ENCODE peak calls at places on chromosomes 5 and 9, in five cellular contexts. S is HAP-1, P is heart left ventricle, X is IMR-90, H is heart right ventricle. L is an unnamed sample.

GRCh38 chr9:126471084-126471611 is 142.6 kb upstream of the LMX1B start:
- DNase-seq in P (peak; percentile 87), S (no peak), X (peak; percentile 52), H (peak; percentile 55), L (no peak)

GRCh38 chr5:597871-598563 is 14.1 kb upstream of the CEP72 start:
- DNase-seq in P (no peak), H (no peak), S (no peak), X (no peak), L (no peak)

GRCh38 chr9:137380606-137381005 is 42.4 kb downstream of the EXD3 start:
- DNase-seq in H (no peak), X (no peak), S (no peak), P (no peak), L (no peak)

GRCh38 chr9:6895754-6896153 is 138.0 kb downstream of the KDM4C start:
- DNase-seq in X (no peak), H (no peak), S (no peak), P (no peak), L (no peak)

GRCh38 chr5:8500426-8500825 is 631.5 kb downstream of the MTRR start:
- DNase-seq in S (no peak), X (peak; percentile 20), H (no peak), P (no peak), L (no peak)

GRCh38 chr5:174692381-174692780 is 32.0 kb upstream of the MSX2 start:
- DNase-seq in H (no peak), S (no peak), P (no peak), X (no peak), L (no peak)

GRCh38 chr5:80082731-80083114 is 47.6 kb downstream of the THBS4 start:
- DNase-seq in P (peak; percentile 88), H (peak; percentile 77), S (peak; percentile 89), X (peak; percentile 70), L (peak; percentile 61)

GRCh38 chr5:11584008-11584407 is 320.2 kb downstream of the CTNND2 start:
- DNase-seq in H (no peak), X (no peak), S (no peak), P (no peak), L (no peak)

GRCh38 chr9:4994166-4994890 is 9.3 kb downstream of the JAK2 start:
- DNase-seq in S (peak; percentile 62), P (no peak), H (no peak), X (no peak), L (no peak)

GRCh38 chr5:126369995-126370731 is 53.0 kb upstream of the GRAMD2B start:
- DNase-seq in H (no peak), X (peak; percentile 23), P (no peak), S (no peak), L (no peak)

GRCh38 chr9:962023-962422 is 14.4 kb upstream of the DMRT3 start:
- DNase-seq in H (no peak), X (peak; percentile 36), S (no peak), P (no peak), L (no peak)

GRCh38 chr5:167642779-167643517 is 648.5 kb upstream of the WWC1 start:
- DNase-seq in P (no peak), H (no peak), X (peak; percentile 92), S (no peak), L (no peak)

GRCh38 chr9:34139477-34140146 is 13.1 kb upstream of the DCAF12 start:
- DNase-seq in P (no peak), S (no peak), H (no peak), X (peak; percentile 91), L (no peak)

GRCh38 chr5:139644001-139644456 is 4.1 kb upstream of the CXXC5 start:
- DNase-seq in H (no peak), P (no peak), X (no peak), S (no peak), L (no peak)

GRCh38 chr9:94600258-94600657 is 6.6 kb upstream of the FBP2 start:
- DNase-seq in S (no peak), P (no peak), H (no peak), X (no peak), L (no peak)

GRCh38 chr5:1746371-1747078 is 53.1 kb downstream of the MRPL36 start:
- DNase-seq in P (peak; percentile 48), H (no peak), S (no peak), X (no peak), L (no peak)

GRCh38 chr9:74773886-74774479 is 113.7 kb downstream of the TRPM6 start:
- DNase-seq in H (peak; percentile 65), S (peak; percentile 80), X (peak; percentile 73), P (peak; percentile 75), L (peak; percentile 41)

GRCh38 chr9:129458155-129458661 is 162.7 kb downstream of the C9orf50 start:
- DNase-seq in P (no peak), H (peak; percentile 61), X (no peak), S (no peak), L (no peak)

GRCh38 chr9:133246507-133247390 is 28.3 kb downstream of the ABO start:
- DNase-seq in H (no peak), S (no peak), P (no peak), X (no peak), L (no peak)

GRCh38 chr5:418681-419121 is 24.3 kb upstream of the EXOC3 start:
- DNase-seq in S (no peak), P (peak; percentile 33), H (no peak), X (peak; percentile 61), L (no peak)

GRCh38 chr5:73709536-73710129 is 83.6 kb downstream of the ARHGEF28 start:
- DNase-seq in P (no peak), S (peak; percentile 14), X (peak; percentile 45), H (no peak), L (no peak)

GRCh38 chr5:171776747-171777419 is 8.7 kb upstream of the SMIM23 start:
- DNase-seq in S (no peak), P (no peak), H (no peak), X (peak; percentile 34), L (no peak)

GRCh38 chr9:96062854-96063253 is 187.4 kb downstream of the ERCC6L2 start:
- DNase-seq in H (no peak), P (no peak), S (no peak), X (no peak), L (no peak)

GRCh38 chr9:111891910-111892499 is 4.6 kb upstream of the UGCG start:
- DNase-seq in H (no peak), X (no peak), S (no peak), P (no peak), L (no peak)

GRCh38 chr5:169225830-169226356 is 75.0 kb downstream of the SLIT3 start:
- DNase-seq in S (no peak), P (no peak), X (no peak), H (no peak), L (no peak)

GRCh38 chr5:146441896-146442295 is 5.2 kb upstream of the TCERG1 start:
- DNase-seq in H (no peak), P (no peak), X (peak; percentile 36), S (no peak), L (no peak)

GRCh38 chr5:145834554-145834916 is 607 bp downstream of the PRELID2 start:
- DNase-seq in X (no peak), H (no peak), P (no peak), S (no peak), L (no peak)

GRCh38 chr9:108869092-108869725 is 7.1 kb downstream of the ACTL7A start:
- DNase-seq in S (no peak), P (no peak), X (peak; percentile 36), H (no peak), L (no peak)

GRCh38 chr5:119275873-119276214 is 80.0 kb upstream of the TNFAIP8 start:
- DNase-seq in P (no peak), H (no peak), X (no peak), S (no peak), L (no peak)

GRCh38 chr5:120146787-120147186 is 317.3 kb upstream of the PRR16 start:
- DNase-seq in S (no peak), X (peak; percentile 73), H (no peak), P (no peak), L (no peak)

GRCh38 chr9:76835571-76836283 is 70.2 kb downstream of the PRUNE2 start:
- DNase-seq in S (no peak), H (no peak), P (no peak), X (peak; percentile 87), L (no peak)

GRCh38 chr5:24817966-24818365 is 173.2 kb upstream of the CDH10 start:
- DNase-seq in S (no peak), X (no peak), H (no peak), P (no peak), L (no peak)

GRCh38 chr9:121714075-121714705 is 62.8 kb downstream of the DAB2IP start:
- DNase-seq in S (no peak), X (no peak), H (no peak), P (no peak), L (no peak)

GRCh38 chr9:121708768-121709488 is 57.5 kb downstream of the DAB2IP start:
- DNase-seq in P (no peak), S (peak; percentile 49), H (peak; percentile 30), X (no peak), L (no peak)

GRCh38 chr9:121713400-121714070 is 62.1 kb downstream of the DAB2IP start:
- DNase-seq in P (no peak), S (no peak), X (no peak), H (no peak), L (no peak)

GRCh38 chr9:121709798-121710197 is 58.4 kb downstream of the DAB2IP start:
- DNase-seq in P (no peak), X (peak; percentile 27), S (no peak), H (peak; percentile 29), L (no peak)

DNA sequence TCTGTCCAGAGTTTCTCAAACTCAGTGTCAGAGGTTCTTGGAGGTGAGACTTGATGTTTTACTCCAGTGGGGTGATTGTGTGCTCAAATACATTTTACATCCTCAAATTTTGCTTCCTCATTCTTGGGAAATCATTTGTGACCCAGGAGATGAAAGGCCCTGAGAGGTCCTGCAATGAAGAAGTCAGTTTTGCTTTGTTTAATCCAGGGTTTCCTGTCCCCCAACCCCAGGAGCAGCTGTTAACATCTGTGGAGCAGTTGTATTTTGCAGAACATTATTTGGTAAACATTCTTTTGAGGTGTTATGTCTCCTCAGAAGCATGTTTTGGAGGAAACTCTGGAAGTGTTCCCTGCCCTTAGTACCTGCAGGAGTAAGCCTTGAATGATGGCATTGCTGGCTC is 59.8 kb downstream of the DAB2IP start:
- DNase-seq in X (no peak), H (no peak), P (no peak), S (no peak), L (no peak)
- H3K4me1 ChIP-seq in X (peaks cover 31% of the 10 kb centered on the region), H (peaks cover 92% of the 10 kb centered on the region), P (no peaks in the 10 kb centered on the region), S (no peaks in the 10 kb centered on the region), L (no peaks in the 10 kb centered on the region)

GRCh38 chr9:124749284-124749683 is 21.8 kb downstream of the NR6A1 start:
- DNase-seq in X (no peak), H (no peak), S (no peak), P (no peak), L (no peak)
- H3K4me1 ChIP-seq in X (peaks cover 10% of the 10 kb centered on the region), H (no peaks in the 10 kb centered on the region), S (peaks cover 36% of the 10 kb centered on the region), P (no peaks in the 10 kb centered on the region), L (peaks cover 1% of the 10 kb centered on the region)

GRCh38 chr5:131286400-131286715 is 22.5 kb downstream of the CDC42SE2 start:
- DNase-seq in P (no peak), S (no peak), H (no peak), X (no peak), L (no peak)
- H3K4me1 ChIP-seq in P (no peaks in the 10 kb centered on the region), S (no peaks in the 10 kb centered on the region), H (no peaks in the 10 kb centered on the region), X (no peaks in the 10 kb centered on the region), L (no peaks in the 10 kb centered on the region)

DNA sequence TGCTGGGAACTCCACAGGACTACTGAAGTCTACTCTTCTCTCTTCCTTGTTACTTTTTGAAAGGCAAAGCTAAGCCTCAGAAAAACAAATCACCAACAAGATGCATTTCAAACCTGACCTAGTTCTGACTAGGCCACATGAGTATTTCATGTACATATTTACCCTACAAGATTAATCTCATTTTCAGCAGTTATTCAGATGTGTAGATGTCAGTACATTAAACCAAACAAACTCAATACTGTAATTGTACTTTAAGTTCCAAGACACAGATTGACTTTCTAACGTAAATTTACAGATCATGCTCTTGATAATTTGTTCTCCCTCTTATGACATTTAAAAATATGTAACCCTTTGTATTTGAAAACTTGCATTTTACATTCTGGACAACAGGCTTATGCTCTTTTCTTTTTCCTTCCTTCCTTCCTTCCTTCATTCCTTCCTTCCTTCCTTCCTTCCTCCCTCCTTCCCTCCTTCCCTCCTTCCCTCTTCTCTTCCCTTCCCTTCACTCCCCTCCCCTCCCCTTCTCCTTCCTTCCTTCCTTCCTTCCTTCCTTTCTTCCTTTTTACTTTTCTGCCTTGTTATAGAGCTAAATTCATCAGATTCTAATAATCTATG is 1653.4 kb downstream of the EFNA5 start:
- DNase-seq in X (no peak), S (no peak), P (no peak), H (no peak), L (no peak)
- H3K4me1 ChIP-seq in X (no peaks in the 10 kb centered on the region), S (peaks cover 2% of the 10 kb centered on the region), P (no peaks in the 10 kb centered on the region), H (no peaks in the 10 kb centered on the region), L (no peaks in the 10 kb centered on the region)

L was measured in iPS DF 6.9.